ENCODE peak calls at places on chromosomes 1 and 21, in ten cellular contexts. E, L, A, W, Z, H, Y, U, V and T are unnamed samples.

GRCh38 chr1:154478013-154478412 is 24.0 kb upstream of the TDRD10 start:
- DNase-seq in E (no peak), L (no peak), A (no peak), W (no peak), Z (no peak), H (no peak), Y (no peak), U (no peak), V (no peak), T (no peak)

GRCh38 chr21:40095477-40095876 is 228.2 kb downstream of the PCP4 start:
- DNase-seq in E (no peak), L (no peak), A (no peak), W (no peak), Z (no peak), H (no peak), Y (no peak), U (no peak), V (no peak), T (no peak)

GRCh38 chr1:223765036-223765718 is 52.8 kb downstream of the CAPN2 start:
- DNase-seq in E (no peak), L (no peak), A (no peak), W (peak), Z (peak), H (no peak), Y (peak), U (no peak), V (peak), T (no peak)

GRCh38 chr1:193183019-193183643 is 3.3 kb downstream of the B3GALT2 start:
- DNase-seq in E (no peak), L (peak), A (peak), W (no peak), Z (peak), H (peak), Y (no peak), U (peak), V (no peak), T (no peak)

GRCh38 chr1:160826546-160826945 is 30.6 kb downstream of the LY9 start:
- DNase-seq in E (no peak), L (no peak), A (no peak), W (no peak), Z (no peak), H (no peak), Y (no peak), U (no peak), V (no peak), T (no peak)

GRCh38 chr1:1540015-1540816 is at the start of gene TMEM240:
- DNase-seq in E (peak), L (peak), A (peak), W (peak), Z (peak), H (peak), Y (no peak), U (peak), V (peak), T (peak)

GRCh38 chr1:236762410-236762809 is 32.7 kb upstream of the MTR start:
- DNase-seq in E (no peak), L (peak), A (no peak), W (no peak), Z (no peak), H (peak), Y (no peak), U (no peak), V (no peak), T (no peak)

GRCh38 chr1:172414331-172414730 is 6.2 kb upstream of the C1orf105 start:
- DNase-seq in E (no peak), L (peak), A (no peak), W (no peak), Z (peak), H (peak), Y (no peak), U (no peak), V (no peak), T (no peak)

GRCh38 chr21:18725653-18726052 is 322.1 kb upstream of the TMPRSS15 start:
- DNase-seq in E (no peak), L (no peak), A (no peak), W (no peak), Z (no peak), H (no peak), Y (no peak), U (no peak), V (no peak), T (no peak)
- TF ChIP-seq CTCF in E (no peak), L (no peak), A (no peak), W (no peak), Z (no peak), H (no peak), Y (no peak), U (no peak), V (no peak), T (no peak)

DNA sequence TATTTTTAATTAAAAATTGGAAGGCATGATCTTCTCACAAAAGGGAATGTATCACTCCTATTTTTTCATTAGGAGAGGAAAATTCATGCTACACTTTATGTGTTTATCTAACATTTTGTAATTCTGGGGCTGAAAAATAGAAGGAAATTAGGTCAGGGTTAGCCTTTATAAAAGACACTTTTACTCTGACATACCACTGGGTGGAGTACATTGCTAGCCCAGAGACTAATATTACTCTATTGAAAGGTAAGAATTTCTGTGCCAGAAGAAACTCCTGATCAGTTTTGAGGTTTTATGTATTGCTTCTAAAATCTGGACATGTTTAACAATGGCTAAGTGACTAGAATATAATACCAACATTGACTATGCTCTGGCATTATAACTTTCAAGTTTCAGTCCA is 724.6 kb downstream of the USP25 start:
- DNase-seq in E (no peak), L (peak), A (no peak), W (no peak), Z (peak), H (peak), Y (no peak), U (no peak), V (no peak), T (no peak)
- TF ChIP-seq CTCF in E (peak), L (peak), A (peak), W (peak), Z (peak), H (peak), Y (peak), U (no peak), V (peak), T (no peak)

DNA sequence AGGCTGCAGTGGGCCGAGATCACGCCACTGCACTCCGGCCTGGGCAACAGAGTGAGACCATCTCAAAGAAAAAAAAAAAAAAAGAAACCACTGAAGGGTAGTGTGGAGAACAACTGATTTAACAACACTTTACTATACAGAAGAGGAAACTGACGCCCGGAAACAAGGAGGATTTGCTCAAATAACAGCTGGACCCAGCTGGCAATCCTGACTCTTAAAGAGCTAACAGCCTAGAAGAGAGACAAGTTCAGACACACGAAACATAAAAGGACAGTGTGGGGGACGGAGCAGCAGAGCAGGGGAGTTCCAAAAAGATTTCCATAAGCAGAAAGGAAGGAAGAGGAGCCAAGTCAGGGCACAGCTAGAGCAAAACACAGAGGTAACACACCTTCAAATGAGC is 4.4 kb downstream of the ECHDC2 start:
- DNase-seq in E (no peak), L (no peak), A (peak), W (peak), Z (no peak), H (no peak), Y (no peak), U (no peak), V (no peak), T (no peak)
- TF ChIP-seq CTCF in E (no peak), L (no peak), A (no peak), W (no peak), Z (no peak), H (no peak), Y (no peak), U (no peak), V (no peak), T (no peak)

GRCh38 chr1:2543543-2544092 is 12.6 kb upstream of the TNFRSF14 start:
- DNase-seq in E (no peak), L (no peak), A (no peak), W (peak), Z (no peak), H (peak), Y (no peak), U (no peak), V (no peak), T (no peak)
- TF ChIP-seq CTCF in E (no peak), L (no peak), A (no peak), W (no peak), Z (no peak), H (no peak), Y (no peak), U (no peak), V (no peak), T (no peak)

GRCh38 chr1:237814319-237814924 is 76.3 kb downstream of the ZP4 start:
- DNase-seq in E (no peak), L (peak), A (no peak), W (no peak), Z (peak), H (no peak), Y (no peak), U (no peak), V (no peak), T (no peak)
- TF ChIP-seq CTCF in E (no peak), L (peak), A (peak), W (peak), Z (peak), H (peak), Y (no peak), U (no peak), V (peak), T (peak)

DNA sequence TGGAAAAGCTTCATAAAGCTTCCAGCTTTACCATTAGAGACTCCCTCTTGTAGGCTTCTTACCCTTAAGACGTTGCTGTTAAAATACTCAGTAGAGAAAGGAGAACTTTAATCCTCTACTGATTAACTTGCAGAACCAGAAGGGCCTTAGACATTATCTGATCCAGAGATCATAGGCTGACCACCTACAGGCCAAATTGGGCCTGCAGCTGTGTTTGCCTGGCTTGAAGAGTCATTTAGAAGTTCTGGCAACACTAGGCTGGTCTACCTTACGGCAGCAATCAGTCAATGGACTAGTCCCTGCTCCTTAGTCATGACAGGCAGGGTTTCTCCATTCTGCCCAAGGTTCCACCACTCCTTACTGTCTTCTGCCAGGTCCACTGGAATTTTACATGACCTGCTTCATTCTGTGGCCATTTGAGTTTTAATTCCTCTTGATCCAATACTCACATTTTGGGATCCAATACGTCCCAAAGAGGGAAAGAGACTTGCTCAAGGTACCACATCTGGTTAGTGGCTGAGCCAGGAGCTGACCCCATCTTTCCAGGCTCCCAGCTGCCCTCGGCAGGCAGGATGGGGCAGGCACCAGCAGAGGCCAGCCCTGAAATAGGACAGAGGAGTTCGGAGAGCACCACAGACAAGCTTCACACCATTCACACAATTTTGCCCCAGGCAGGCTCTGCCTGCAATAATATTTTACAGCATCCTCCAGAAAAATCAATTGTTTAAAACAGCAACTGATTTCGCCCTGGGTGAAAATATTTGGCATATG is 96.8 kb downstream of the TNR start:
- DNase-seq in E (no peak), L (no peak), A (no peak), W (no peak), Z (no peak), H (no peak), Y (no peak), U (no peak), V (no peak), T (no peak)
- TF ChIP-seq CTCF in E (no peak), L (no peak), A (no peak), W (no peak), Z (no peak), H (no peak), Y (no peak), U (no peak), V (no peak), T (no peak)